ENCODE peak calls at places on chromosomes 6 and 20, in ten cellular contexts. C is CD4-positive, alpha-beta memory T cell; M is adipocyte; G is neural progenitor cell; O is heart left ventricle; U is fibroblast of lung; P is esophagus squamous epithelium; L is kidney epithelial cell; R is CD8-positive, alpha-beta T cell; E is aorta. S is an unnamed sample.

GRCh38 chr6:116215414-116215813 is 38.5 kb downstream of the TSPYL4 start:
- DNase-seq in U (no peak), R (no peak), O (no peak), E (no peak), M (no peak), L (no peak), G (no peak), P (no peak), C (no peak), S (no peak)

GRCh38 chr6:119234941-119235340 is 114.6 kb downstream of the MAN1A1 start:
- DNase-seq in M (no peak), C (no peak), P (no peak), R (no peak), U (no peak), O (no peak), E (no peak), L (no peak), G (no peak), S (no peak)

GRCh38 chr6:84768442-84769174 is 4.2 kb upstream of the TBX18 start:
- DNase-seq in C (no peak), R (no peak), M (peak; percentile 34), U (no peak), L (no peak), G (peak; percentile 80), E (no peak), P (no peak), O (no peak), S (no peak)

GRCh38 chr20:8860011-8860495 is 208.8 kb upstream of the PLCB4 start:
- DNase-seq in M (peak; percentile 71), E (no peak), L (peak; percentile 96), U (peak; percentile 82), P (no peak), C (no peak), G (no peak), R (no peak), O (no peak), S (no peak)

GRCh38 chr6:149079911-149080501 is 237.5 kb upstream of the TAB2 start:
- DNase-seq in R (no peak), O (peak; percentile 68), M (peak; percentile 78), C (no peak), P (no peak), L (no peak), E (peak; percentile 82), U (peak; percentile 84), G (no peak), S (no peak)

GRCh38 chr6:154408906-154409500 is 52.4 kb upstream of the IPCEF1 start:
- DNase-seq in U (peak; percentile 75), L (no peak), O (no peak), P (no peak), R (no peak), E (no peak), C (no peak), M (peak; percentile 30), G (no peak), S (no peak)

GRCh38 chr20:23655551-23656211 is 17.9 kb upstream of the CST3 start:
- DNase-seq in M (peak; percentile 48), L (no peak), E (peak; percentile 90), R (no peak), U (no peak), C (no peak), P (no peak), O (peak; percentile 89), G (no peak), S (peak; percentile 89)

GRCh38 chr6:38776515-38776914 is 61.4 kb downstream of the DNAH8 start:
- DNase-seq in P (no peak), L (no peak), E (no peak), M (peak; percentile 34), O (no peak), U (no peak), R (no peak), C (no peak), G (no peak), S (no peak)

GRCh38 chr6:131443514-131443913 is 129.5 kb upstream of the ARG1 start:
- DNase-seq in M (no peak), L (no peak), U (no peak), G (no peak), O (no peak), P (no peak), C (peak; percentile 30), R (peak; percentile 13), E (no peak), S (no peak)

GRCh38 chr20:36399147-36399968 is 93.2 kb downstream of the DLGAP4 start:
- DNase-seq in P (no peak), U (peak; percentile 11), G (peak; percentile 83), O (no peak), L (no peak), R (no peak), E (no peak), C (peak; percentile 19), M (peak; percentile 5), S (no peak)

GRCh38 chr6:143441680-143442359 is 8.7 kb downstream of the ADAT2 start:
- DNase-seq in C (no peak), L (no peak), P (no peak), U (peak; percentile 83), O (no peak), M (peak; percentile 27), G (no peak), E (no peak), R (no peak), S (no peak)

GRCh38 chr6:121694389-121695185 is 259.1 kb downstream of the GJA1 start:
- DNase-seq in L (no peak), G (no peak), M (peak; percentile 50), U (peak; percentile 36), C (no peak), E (no peak), P (no peak), O (no peak), R (no peak), S (no peak)

GRCh38 chr6:22605736-22606135 is 36.4 kb downstream of the HDGFL1 start:
- DNase-seq in R (no peak), C (no peak), G (no peak), M (no peak), P (no peak), O (no peak), E (no peak), U (no peak), L (no peak), S (no peak)

GRCh38 chr6:93243379-93243778 is 176.0 kb downstream of the EPHA7 start:
- DNase-seq in E (no peak), L (no peak), U (no peak), G (no peak), M (no peak), O (no peak), C (no peak), P (no peak), R (no peak), S (no peak)

GRCh38 chr6:37699138-37699766 is 1.6 kb upstream of the MDGA1 start:
- DNase-seq in L (no peak), U (no peak), E (no peak), O (no peak), P (no peak), M (no peak), R (no peak), G (no peak), C (peak; percentile 77), S (no peak)

GRCh38 chr6:63527658-63528514 is 44.4 kb upstream of the LOC128125822 start:
- DNase-seq in E (no peak), R (no peak), L (peak; percentile 96), U (peak; percentile 99), G (no peak), O (no peak), P (no peak), C (no peak), M (peak; percentile 43), S (no peak)

GRCh38 chr6:152232494-152233151 is 404.5 kb downstream of the SYNE1 start:
- DNase-seq in C (no peak), O (no peak), U (peak; percentile 15), G (no peak), R (no peak), M (peak; percentile 60), P (no peak), E (no peak), L (no peak), S (no peak)

GRCh38 chr6:72748759-72749158 is 126.9 kb downstream of the KCNQ5 start:
- DNase-seq in M (peak; percentile 95), U (peak; percentile 77), G (no peak), O (no peak), P (no peak), C (no peak), L (peak; percentile 68), R (no peak), E (no peak), S (no peak)

GRCh38 chr6:137848672-137849071 is 18.4 kb upstream of the TNFAIP3 start:
- DNase-seq in U (peak; percentile 82), G (no peak), L (no peak), R (no peak), O (no peak), P (no peak), C (no peak), E (no peak), M (peak; percentile 76), S (no peak)

DNA sequence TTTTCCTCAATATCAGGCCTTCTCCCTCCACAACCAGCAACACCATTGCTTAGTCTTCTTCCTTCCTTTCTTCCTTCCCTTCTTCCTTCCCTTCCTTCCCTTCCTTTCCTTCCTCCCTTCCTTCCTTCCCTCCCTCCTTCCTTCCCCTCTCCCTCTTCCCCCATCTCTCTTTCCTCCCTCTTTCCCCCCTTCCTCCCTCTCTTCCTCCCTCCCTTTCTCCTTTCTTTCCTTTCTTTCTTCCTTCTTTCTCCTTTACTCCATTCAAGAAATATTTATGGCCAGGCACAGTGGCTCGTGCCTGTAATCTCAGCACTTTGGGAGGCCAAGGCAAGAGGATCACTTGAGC is 66.4 kb upstream of the SIRPA start:
- DNase-seq in U (no peak), L (no peak), R (no peak), G (no peak), P (no peak), C (no peak), O (no peak), M (no peak), E (no peak), S (no peak)
- H3K36me3 ChIP-seq in U (no peaks in the 10 kb centered on the region), L (no peaks in the 10 kb centered on the region), R (no peaks in the 10 kb centered on the region), G (no peaks in the 10 kb centered on the region), P (no peaks in the 10 kb centered on the region), C (no peaks in the 10 kb centered on the region), O (no peaks in the 10 kb centered on the region), M (no peaks in the 10 kb centered on the region), E (no peaks in the 10 kb centered on the region), S (no peaks in the 10 kb centered on the region)

GRCh38 chr6:169755162-169755561 is 3.7 kb downstream of the ERMARD start:
- DNase-seq in E (no peak), P (no peak), G (no peak), M (no peak), O (no peak), U (no peak), L (no peak), C (no peak), R (no peak), S (no peak)
- H3K36me3 ChIP-seq in E (no peaks in the 10 kb centered on the region), P (no peaks in the 10 kb centered on the region), G (no peaks in the 10 kb centered on the region), M (peaks cover 37% of the 10 kb centered on the region), O (peaks cover 46% of the 10 kb centered on the region), U (peaks cover 3% of the 10 kb centered on the region), L (peaks cover 3% of the 10 kb centered on the region), C (peaks cover 16% of the 10 kb centered on the region), R (peaks cover 4% of the 10 kb centered on the region), S (peaks cover 35% of the 10 kb centered on the region)

GRCh38 chr6:36478051-36478526 is 35.3 kb downstream of the KCTD20 start:
- DNase-seq in L (no peak), M (no peak), O (no peak), G (no peak), C (no peak), R (no peak), E (no peak), U (no peak), P (no peak), S (no peak)
- H3K36me3 ChIP-seq in L (peaks cover 2% of the 10 kb centered on the region), M (peaks cover 53% of the 10 kb centered on the region), O (peaks cover 80% of the 10 kb centered on the region), G (peaks cover 5% of the 10 kb centered on the region), C (peaks cover 9% of the 10 kb centered on the region), R (peaks cover 10% of the 10 kb centered on the region), E (no peaks in the 10 kb centered on the region), U (no peaks in the 10 kb centered on the region), P (no peaks in the 10 kb centered on the region), S (peaks cover 62% of the 10 kb centered on the region)

GRCh38 chr6:41936073-41936837 is 5.4 kb downstream of the CCND3 start:
- DNase-seq in E (peak; percentile 75), L (peak; percentile 69), M (peak; percentile 94), R (peak; percentile 42), U (peak; percentile 94), P (no peak), G (peak; percentile 78), C (peak; percentile 83), O (peak; percentile 76), S (peak; percentile 80)
- H3K36me3 ChIP-seq in E (no peaks in the 10 kb centered on the region), L (peaks cover 5% of the 10 kb centered on the region), M (peaks cover 57% of the 10 kb centered on the region), R (peaks cover 45% of the 10 kb centered on the region), U (peaks cover 30% of the 10 kb centered on the region), P (peaks cover 18% of the 10 kb centered on the region), G (no peaks in the 10 kb centered on the region), C (peaks cover 56% of the 10 kb centered on the region), O (peaks cover 56% of the 10 kb centered on the region), S (peaks cover 49% of the 10 kb centered on the region)